ENCODE peak calls at places on chromosome 20, in seven cellular contexts. L is trophoblast cell, D is mesendoderm, P is neuronal stem cell, I is IMR-90, S is mesenchymal stem cell, A is H1. Y is an unnamed sample.

GRCh38 chr20:9066196-9066595 is 2.7 kb upstream of the PLCB4 start:
- DNase-seq in L (no peak), D (no peak), P (no peak), I (no peak), S (no peak), A (no peak), Y (no peak)

GRCh38 chr20:23269954-23270353 is 80.6 kb upstream of the NXT1 start:
- DNase-seq in L (no peak), D (peak; percentile 83), P (no peak), I (no peak), S (peak; percentile 54), A (no peak), Y (no peak)

GRCh38 chr20:52959125-52959524 is 13.0 kb upstream of the TSHZ2 start:
- DNase-seq in L (no peak), D (peak; percentile 37), P (no peak), I (no peak), S (peak; percentile 82), A (no peak), Y (no peak)

GRCh38 chr20:38617011-38617829 is 15.6 kb downstream of the ARHGAP40 start:
- DNase-seq in L (peak; percentile 90), D (peak; percentile 88), P (no peak), I (peak; percentile 36), S (peak; percentile 8), A (no peak), Y (peak; percentile 65)

GRCh38 chr20:4835244-4836177 is 113.8 kb downstream of the PRND start:
- DNase-seq in L (no peak), D (peak; percentile 73), P (no peak), I (no peak), S (no peak), A (no peak), Y (no peak)

GRCh38 chr20:61799928-61800327 is 265.8 kb downstream of the TAF4 start:
- DNase-seq in L (no peak), D (no peak), P (no peak), I (no peak), S (no peak), A (no peak), Y (no peak)

GRCh38 chr20:5821627-5822215 is 71.5 kb downstream of the SHLD1 start:
- DNase-seq in L (no peak), D (no peak), P (no peak), I (peak; percentile 22), S (peak; percentile 33), A (no peak), Y (no peak)

GRCh38 chr20:40821438-40821837 is 132.4 kb upstream of the MAFB start:
- DNase-seq in L (no peak), D (no peak), P (no peak), I (no peak), S (no peak), A (no peak), Y (no peak)

GRCh38 chr20:9403481-9403880 is 110.9 kb upstream of the LAMP5 start:
- DNase-seq in L (no peak), D (no peak), P (no peak), I (no peak), S (no peak), A (no peak), Y (no peak)

GRCh38 chr20:8969062-8969694 is 99.7 kb upstream of the PLCB4 start:
- DNase-seq in L (no peak), D (no peak), P (no peak), I (no peak), S (no peak), A (no peak), Y (no peak)

GRCh38 chr20:40688129-40689099 is 622 bp downstream of the MAFB start:
- DNase-seq in L (no peak), D (no peak), P (no peak), I (peak; percentile 1), S (peak; percentile 41), A (no peak), Y (peak; percentile 39)

GRCh38 chr20:51185861-51186260 is 163.0 kb upstream of the KCNG1 start:
- DNase-seq in L (no peak), D (no peak), P (no peak), I (no peak), S (no peak), A (no peak), Y (no peak)

GRCh38 chr20:48025061-48025515 is 239.8 kb upstream of the SULF2 start:
- DNase-seq in L (peak; percentile 1), D (peak; percentile 51), P (no peak), I (peak; percentile 29), S (peak; percentile 85), A (no peak), Y (peak; percentile 76)

GRCh38 chr20:3172933-3173581 is at the start of gene LZTS3:
- DNase-seq in L (peak; percentile 26), D (peak; percentile 87), P (peak; percentile 87), I (peak; percentile 39), S (peak; percentile 74), A (peak; percentile 49), Y (peak; percentile 86)

GRCh38 chr20:16063876-16064275 is 509.4 kb downstream of the KIF16B start:
- DNase-seq in L (no peak), D (no peak), P (no peak), I (no peak), S (no peak), A (no peak), Y (no peak)

GRCh38 chr20:17372831-17373440 is 146.1 kb downstream of the PCSK2 start:
- DNase-seq in L (no peak), D (peak; percentile 57), P (no peak), I (no peak), S (no peak), A (no peak), Y (no peak)

GRCh38 chr20:35971981-35972380 is 3.6 kb downstream of the CNBD2 start:
- DNase-seq in L (peak; percentile 56), D (no peak), P (no peak), I (no peak), S (no peak), A (no peak), Y (no peak)

GRCh38 chr20:2873747-2874041 is 413 bp downstream of the PTPRA start:
- DNase-seq in L (peak; percentile 58), D (peak; percentile 71), P (peak; percentile 65), I (peak; percentile 28), S (peak; percentile 57), A (no peak), Y (peak; percentile 67)

GRCh38 chr20:37396520-37397075 is 50.7 kb downstream of the SRC start:
- DNase-seq in L (no peak), D (peak; percentile 97), P (peak; percentile 92), I (no peak), S (no peak), A (peak; percentile 64), Y (peak; percentile 94)

GRCh38 chr20:2283706-2284423 is 11.9 kb upstream of the TGM3 start:
- DNase-seq in L (peak; percentile 63), D (peak; percentile 90), P (no peak), I (no peak), S (no peak), A (no peak), Y (no peak)

GRCh38 chr20:3887870-3888614 is 1.1 kb upstream of the PANK2 start:
- DNase-seq in L (peak; percentile 26), D (no peak), P (no peak), I (no peak), S (no peak), A (no peak), Y (no peak)

GRCh38 chr20:43953919-43954617 is 39.4 kb downstream of the TOX2 start:
- DNase-seq in L (no peak), D (peak; percentile 22), P (no peak), I (peak; percentile 47), S (peak; percentile 63), A (no peak), Y (no peak)
- H4K8ac ChIP-seq in L (no peak overlapping the region), D (no peak overlapping the region), P (no peak overlapping the region), I (peak overlapping the region; percentile 82), S (peak overlapping the region; percentile 97), A (no peak overlapping the region), Y (no peak overlapping the region)

GRCh38 chr20:11054266-11055025 is 380.6 kb upstream of the JAG1 start:
- DNase-seq in L (no peak), D (peak; percentile 19), P (no peak), I (no peak), S (no peak), A (no peak), Y (no peak)

GRCh38 chr20:11057624-11058023 is 383.8 kb upstream of the JAG1 start:
- DNase-seq in L (no peak), D (no peak), P (no peak), I (peak; percentile 55), S (peak; percentile 78), A (no peak), Y (no peak)

GRCh38 chr20:11059659-11060058 is 385.9 kb upstream of the JAG1 start:
- DNase-seq in L (no peak), D (no peak), P (no peak), I (no peak), S (no peak), A (no peak), Y (no peak)

GRCh38 chr20:11053310-11053709 is 379.5 kb upstream of the JAG1 start:
- DNase-seq in L (no peak), D (no peak), P (no peak), I (no peak), S (no peak), A (no peak), Y (no peak)

GRCh38 chr20:11056414-11056813 is 382.6 kb upstream of the JAG1 start:
- DNase-seq in L (no peak), D (no peak), P (no peak), I (no peak), S (no peak), A (no peak), Y (no peak)
- H3K4me2 ChIP-seq in L (no peak overlapping the region), D (no peak overlapping the region), P (no peak overlapping the region), I (no peak overlapping the region), S (no peak overlapping the region), A (no peak overlapping the region), Y (no peak overlapping the region)

GRCh38 chr20:58006346-58007316 is 221.8 kb downstream of the ANKRD60 start:
- DNase-seq in L (no peak), D (no peak), P (no peak), I (no peak), S (no peak), A (no peak), Y (no peak)
- H3K18ac ChIP-seq in L (no peak overlapping the region), D (no peak overlapping the region), P (peak overlapping the region; percentile 33), I (no peak overlapping the region), S (no peak overlapping the region), A (no peak overlapping the region), Y (no peak overlapping the region)

GRCh38 chr20:46649965-46650542 is 1.2 kb downstream of the SLC13A3 start:
- DNase-seq in L (no peak), D (no peak), P (no peak), I (no peak), S (no peak), A (no peak), Y (no peak)

GRCh38 chr20:46649650-46649949 is 1.7 kb downstream of the SLC13A3 start:
- DNase-seq in L (no peak), D (no peak), P (no peak), I (no peak), S (no peak), A (no peak), Y (no peak)

GRCh38 chr20:46650575-46651090 is 626 bp downstream of the SLC13A3 start:
- DNase-seq in L (peak; percentile 40), D (no peak), P (no peak), I (no peak), S (no peak), A (no peak), Y (no peak)

GRCh38 chr20:46651091-46651962 is at the start of gene SLC13A3:
- DNase-seq in L (peak; percentile 79), D (peak; percentile 64), P (peak; percentile 21), I (no peak), S (no peak), A (no peak), Y (peak; percentile 62)

DNA sequence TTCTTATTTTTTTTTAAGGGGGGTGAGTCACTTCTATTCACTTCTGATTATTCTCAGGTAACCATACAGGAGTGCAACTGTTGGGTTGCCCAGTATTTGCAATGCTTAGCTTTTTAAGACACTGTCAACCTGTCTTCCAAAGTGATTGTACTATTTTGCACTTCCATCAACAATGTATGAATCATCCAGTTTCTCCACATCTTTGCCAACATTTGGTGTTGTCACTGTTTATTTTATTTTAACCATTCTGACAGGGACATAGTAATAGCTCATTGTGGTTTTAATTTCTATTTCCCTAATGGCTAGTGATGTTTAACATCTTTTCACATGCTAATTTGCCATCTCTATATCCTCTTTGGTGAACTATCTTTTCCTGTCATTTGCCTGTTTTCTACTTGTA is 1.4 kb upstream of the SLC13A3 start:
- DNase-seq in L (no peak), D (no peak), P (no peak), I (peak; percentile 37), S (no peak), A (no peak), Y (no peak)
- H4K8ac ChIP-seq in L (no peak overlapping the region), D (no peak overlapping the region), P (no peak overlapping the region), I (no peak overlapping the region), S (no peak overlapping the region), A (no peak overlapping the region), Y (no peak overlapping the region)

Y was measured in H9.